ENCODE peak calls at places on chromosomes 16 and 17, in nine cellular contexts. Y is HCT116, C is spleen, R is transverse colon, Q is K562, H is prostate gland, I is stomach, S is sigmoid colon, Z is endothelial cell of umbilical vein. G is an unnamed sample.

GRCh38 chr17:15651583-15652110 is 32.1 kb upstream of the FBXW10B start:
- DNase-seq in S (peak; percentile 97), C (peak; percentile 90), I (peak; percentile 91), Y (peak; percentile 95), Q (peak; percentile 76), H (peak; percentile 75), Z (peak; percentile 98), R (peak; percentile 94), G (peak; percentile 81)

GRCh38 chr17:41002814-41003213 is 3.1 kb upstream of the KRTAP3-2 start:
- DNase-seq in Y (no peak), Z (no peak), Q (no peak), H (no peak), S (no peak), C (no peak), I (no peak), R (no peak), G (no peak)

GRCh38 chr16:54633943-54634362 is 296.7 kb upstream of the IRX5 start:
- DNase-seq in I (peak; percentile 47), H (peak; percentile 17), C (no peak), S (no peak), Z (peak; percentile 21), Y (peak; percentile 39), R (no peak), Q (peak; percentile 48), G (no peak)

GRCh38 chr17:50920041-50920410 is 53.9 kb upstream of the TOB1 start:
- DNase-seq in Q (no peak), Z (no peak), H (no peak), Y (no peak), S (no peak), I (no peak), R (no peak), C (no peak), G (no peak)

GRCh38 chr17:36813357-36813756 is 123.9 kb upstream of the LHX1 start:
- DNase-seq in C (no peak), I (no peak), R (no peak), S (no peak), Z (no peak), H (no peak), Q (no peak), Y (no peak), G (no peak)

GRCh38 chr17:66541461-66542182 is 239.2 kb downstream of the PRKCA start:
- DNase-seq in I (no peak), C (no peak), Y (no peak), H (no peak), R (no peak), S (no peak), Z (no peak), Q (peak; percentile 46), G (no peak)

GRCh38 chr17:79631640-79632431 is 21.0 kb upstream of the RBFOX3 start:
- DNase-seq in Y (no peak), R (no peak), Q (no peak), S (peak; percentile 46), Z (no peak), C (no peak), H (no peak), I (peak; percentile 17), G (no peak)

GRCh38 chr17:59154721-59155438 is at the start of gene SKA2:
- DNase-seq in Z (no peak), S (peak; percentile 99), C (peak; percentile 96), Q (peak; percentile 93), H (peak; percentile 97), I (peak; percentile 97), Y (no peak), R (peak; percentile 97), G (peak; percentile 95)

GRCh38 chr17:63002625-63003024 is 36.6 kb downstream of the TANC2 start:
- DNase-seq in Q (no peak), I (no peak), C (no peak), Y (no peak), H (no peak), R (no peak), S (no peak), Z (no peak), G (no peak)

GRCh38 chr16:57627184-57627871 is 1.1 kb upstream of the ADGRG1 start:
- DNase-seq in Z (peak; percentile 60), H (no peak), S (no peak), Q (no peak), I (no peak), R (no peak), Y (no peak), C (no peak), G (peak; percentile 78)

GRCh38 chr17:27457731-27458523 is 1.7 kb downstream of the KSR1 start:
- DNase-seq in C (no peak), Z (peak; percentile 40), S (no peak), I (no peak), R (no peak), H (no peak), Y (no peak), Q (peak; percentile 54), G (no peak)
- TF ChIP-seq POLR2A in C (no peak), Z (no peak), S (no peak), I (no peak), R (no peak), H (no peak), Y (no peak), Q (no peak), G (no peak)

GRCh38 chr17:72665841-72666518 is 426.5 kb downstream of the SLC39A11 start:
- DNase-seq in Y (no peak), C (no peak), S (peak; percentile 34), Z (no peak), R (no peak), I (no peak), H (no peak), Q (no peak), G (no peak)
- TF ChIP-seq POLR2AphosphoS5 in Y (no peak), C (no peak), S (no peak), Z (no peak), R (no peak), I (no peak), H (no peak), Q (no peak), G (no peak)

GRCh38 chr16:3573146-3573815 is 3.9 kb downstream of the NLRC3 start:
- DNase-seq in C (peak; percentile 56), S (no peak), Z (no peak), H (no peak), I (no peak), R (no peak), Y (no peak), Q (no peak), G (no peak)

GRCh38 chr16:3577302-3577752 is at the start of gene NLRC3:
- DNase-seq in Y (no peak), R (peak; percentile 28), Z (peak; percentile 22), Q (no peak), S (no peak), H (no peak), C (peak; percentile 84), I (no peak), G (no peak)

GRCh38 chr16:3576211-3576610 is 992 bp downstream of the NLRC3 start:
- DNase-seq in C (no peak), I (no peak), S (no peak), H (no peak), Q (no peak), R (no peak), Y (no peak), Z (no peak), G (no peak)

GRCh38 chr16:3574195-3574594 is 3.0 kb downstream of the NLRC3 start:
- DNase-seq in I (no peak), S (no peak), C (peak; percentile 53), Q (no peak), R (no peak), H (no peak), Z (no peak), Y (no peak), G (no peak)

DNA sequence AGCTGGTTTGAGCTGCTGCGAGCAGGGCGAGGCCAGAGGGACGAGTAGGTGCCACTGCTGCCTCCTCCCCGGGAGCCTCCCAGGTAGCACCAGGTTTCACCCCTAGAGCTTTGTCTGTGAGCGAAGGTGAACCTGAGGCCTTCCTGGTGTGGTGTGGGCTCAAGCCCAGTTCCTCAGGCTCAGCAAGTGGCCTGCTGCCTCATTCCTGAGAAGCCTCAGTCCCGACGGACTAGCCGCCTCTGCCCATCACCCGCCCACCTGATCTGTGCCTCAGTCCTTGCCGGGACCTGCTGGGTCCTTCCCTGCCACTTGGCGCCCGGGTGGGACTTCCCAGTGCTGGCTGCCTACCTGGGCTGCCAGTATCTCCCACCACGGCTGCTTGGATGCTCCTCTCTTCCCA is 1.7 kb downstream of the NLRC3 start:
- DNase-seq in R (no peak), C (peak; percentile 66), Y (no peak), Z (no peak), I (no peak), S (no peak), H (no peak), Q (no peak), G (no peak)
- H3K4me1 ChIP-seq in R (no peaks in the 10 kb centered on the region), C (peaks cover 83% of the 10 kb centered on the region), Y (peaks cover 6% of the 10 kb centered on the region), Z (peaks cover 10% of the 10 kb centered on the region), I (peaks cover 18% of the 10 kb centered on the region), S (no peaks in the 10 kb centered on the region), H (no peaks in the 10 kb centered on the region), Q (peaks cover 32% of the 10 kb centered on the region), G (no peaks in the 10 kb centered on the region)

GRCh38 chr16:81616321-81617020 is 162.6 kb upstream of the PLCG2 start:
- DNase-seq in S (peak; percentile 86), Y (no peak), Z (peak; percentile 53), Q (no peak), R (peak; percentile 77), H (peak; percentile 71), C (peak; percentile 95), I (peak; percentile 73), G (no peak)
- TF ChIP-seq POLR2A in S (no peak), Y (no peak), Z (no peak), Q (no peak), R (no peak), H (no peak), C (no peak), I (no peak), G (no peak)

GRCh38 chr17:18896947-18897346 is 39.0 kb downstream of the PRPSAP2 start:
- DNase-seq in I (no peak), S (no peak), R (no peak), Y (no peak), Q (no peak), H (no peak), Z (no peak), C (no peak), G (no peak)
- TF ChIP-seq POLR2AphosphoS5 in I (no peak), S (no peak), R (no peak), Y (no peak), Q (no peak), H (no peak), Z (no peak), C (no peak), G (no peak)

GRCh38 chr17:75509528-75510258 is 5.6 kb downstream of the CASKIN2 start:
- DNase-seq in C (peak; percentile 88), Q (no peak), Y (no peak), I (no peak), R (no peak), H (no peak), S (no peak), Z (peak; percentile 32), G (no peak)
- H3K4me1 ChIP-seq in C (peaks cover 95% of the 10 kb centered on the region), Q (peaks cover 72% of the 10 kb centered on the region), Y (peaks cover 21% of the 10 kb centered on the region), I (peaks cover 69% of the 10 kb centered on the region), R (peaks cover 27% of the 10 kb centered on the region), H (peaks cover 7% of the 10 kb centered on the region), S (no peaks in the 10 kb centered on the region), Z (peaks cover 53% of the 10 kb centered on the region), G (peaks cover 23% of the 10 kb centered on the region)

GRCh38 chr17:42016952-42017865 is at the start of gene DNAJC7:
- DNase-seq in R (peak; percentile 91), Z (peak; percentile 89), S (peak; percentile 96), I (peak; percentile 93), Y (peak; percentile 81), H (peak; percentile 89), Q (peak; percentile 93), C (peak; percentile 99), G (peak; percentile 88)
- TF ChIP-seq POLR2A in R (peak; percentile 81), Z (peak; percentile 91), S (peak; percentile 29), I (no peak), Y (peak; percentile 39), H (peak; percentile 67), Q (peak; percentile 95), C (peak; percentile 2), G (peak; percentile 49)

GRCh38 chr16:69404275-69404805 is 18.5 kb upstream of the TERF2 start:
- DNase-seq in I (peak; percentile 69), S (no peak), Y (peak; percentile 95), H (peak; percentile 33), R (peak; percentile 51), C (no peak), Z (peak; percentile 95), Q (peak; percentile 59), G (no peak)
- TF ChIP-seq POLR2AphosphoS5 in I (no peak), S (no peak), Y (peak; percentile 63), H (peak; percentile 78), R (peak; percentile 60), C (no peak), Z (peak; percentile 73), Q (peak; percentile 45), G (no peak)